ENCODE peak calls at places on chromosome 16, in nine cellular contexts. G, J, H, O, X, B, W, E and U are unnamed samples.

GRCh38 chr16:78705694-78706093 is 606.2 kb downstream of the WWOX start:
- DNase-seq in G (peak), J (peak), H (no peak), O (no peak), X (no peak), B (no peak), W (no peak), E (no peak), U (peak)

GRCh38 chr16:71479420-71479819 is 9.7 kb downstream of the ZNF19 start:
- DNase-seq in G (peak), J (peak), H (peak), O (no peak), X (no peak), B (no peak), W (no peak), E (no peak), U (no peak)

GRCh38 chr16:47236716-47237115 is 93.0 kb upstream of the NETO2 start:
- DNase-seq in G (no peak), J (no peak), H (no peak), O (no peak), X (no peak), B (no peak), W (no peak), E (no peak), U (no peak)

GRCh38 chr16:29977063-29977462 is 3.4 kb downstream of the TAOK2 start:
- DNase-seq in G (no peak), J (no peak), H (no peak), O (no peak), X (no peak), B (no peak), W (no peak), E (no peak), U (no peak)

GRCh38 chr16:64250866-64251265 is 871.0 kb downstream of the CDH11 start:
- DNase-seq in G (no peak), J (no peak), H (peak), O (no peak), X (no peak), B (no peak), W (no peak), E (no peak), U (no peak)

GRCh38 chr16:58217341-58217925 is 19.5 kb upstream of the CSNK2A2 start:
- DNase-seq in G (no peak), J (no peak), H (no peak), O (no peak), X (no peak), B (no peak), W (no peak), E (no peak), U (no peak)

GRCh38 chr16:64933890-64934289 is 188.0 kb downstream of the CDH11 start:
- DNase-seq in G (no peak), J (no peak), H (no peak), O (no peak), X (no peak), B (no peak), W (no peak), E (no peak), U (no peak)

GRCh38 chr16:25258856-25259179 is 1.2 kb upstream of the ZKSCAN2 start:
- DNase-seq in G (no peak), J (peak), H (no peak), O (no peak), X (no peak), B (peak), W (no peak), E (no peak), U (no peak)

GRCh38 chr16:49023095-49023494 is 258.5 kb downstream of the CBLN1 start:
- DNase-seq in G (no peak), J (no peak), H (peak), O (no peak), X (peak), B (no peak), W (no peak), E (no peak), U (no peak)

GRCh38 chr16:76818611-76819181 is 372.3 kb upstream of the MON1B start:
- DNase-seq in G (no peak), J (no peak), H (peak), O (no peak), X (no peak), B (no peak), W (no peak), E (no peak), U (no peak)

DNA sequence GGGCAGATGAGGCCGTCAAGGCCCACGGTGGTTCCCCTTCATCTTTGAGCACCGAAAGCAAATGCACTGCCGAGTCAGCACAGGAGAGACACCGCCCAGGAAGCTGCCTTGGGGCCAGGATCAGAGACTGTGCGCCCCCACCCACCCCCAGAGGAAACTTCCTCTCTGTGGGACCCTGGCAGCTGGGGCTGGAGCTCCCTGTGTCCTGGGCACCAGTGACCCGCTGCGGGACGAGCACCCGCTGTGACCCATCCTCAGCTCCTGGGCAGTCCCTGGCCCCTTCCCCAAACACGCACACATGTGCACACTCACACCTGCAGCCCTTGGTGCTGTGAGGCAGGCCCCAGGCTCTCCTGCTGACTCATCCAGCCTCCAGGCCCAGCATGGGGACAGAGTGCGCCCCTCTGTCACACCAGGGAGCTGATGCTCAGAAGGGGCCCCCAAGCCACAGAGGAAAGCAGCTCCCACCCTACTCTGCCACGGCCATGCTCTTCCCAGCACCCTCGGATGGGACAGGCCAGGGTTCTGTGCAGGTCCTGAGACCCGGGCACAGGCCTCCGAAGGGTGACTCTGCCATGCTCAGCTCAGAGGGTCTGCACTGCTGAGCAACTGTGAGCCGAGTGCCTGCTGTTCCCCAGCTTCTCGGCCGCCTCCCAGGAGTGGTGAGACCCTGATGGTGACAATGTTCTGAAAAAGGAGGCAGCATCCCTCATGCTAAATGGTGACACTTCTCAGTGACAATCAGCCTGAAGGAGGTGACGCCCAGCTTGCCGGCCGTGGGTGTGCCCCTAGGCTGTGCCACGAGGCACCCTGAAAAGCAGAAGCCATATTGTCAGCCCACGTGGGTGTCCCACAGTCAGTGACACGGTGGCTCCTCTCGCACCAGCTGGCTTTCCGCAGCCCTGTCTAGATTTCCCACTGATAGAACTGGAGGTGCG is 3.6 kb downstream of the PIEZO1 start:
- DNase-seq in G (no peak), J (peak), H (no peak), O (no peak), X (no peak), B (peak), W (no peak), E (peak), U (no peak)
- H3K4me3 ChIP-seq in G (no peak), J (peak), H (no peak), O (no peak), X (no peak), B (peak), W (no peak), E (peak), U (no peak)

DNA sequence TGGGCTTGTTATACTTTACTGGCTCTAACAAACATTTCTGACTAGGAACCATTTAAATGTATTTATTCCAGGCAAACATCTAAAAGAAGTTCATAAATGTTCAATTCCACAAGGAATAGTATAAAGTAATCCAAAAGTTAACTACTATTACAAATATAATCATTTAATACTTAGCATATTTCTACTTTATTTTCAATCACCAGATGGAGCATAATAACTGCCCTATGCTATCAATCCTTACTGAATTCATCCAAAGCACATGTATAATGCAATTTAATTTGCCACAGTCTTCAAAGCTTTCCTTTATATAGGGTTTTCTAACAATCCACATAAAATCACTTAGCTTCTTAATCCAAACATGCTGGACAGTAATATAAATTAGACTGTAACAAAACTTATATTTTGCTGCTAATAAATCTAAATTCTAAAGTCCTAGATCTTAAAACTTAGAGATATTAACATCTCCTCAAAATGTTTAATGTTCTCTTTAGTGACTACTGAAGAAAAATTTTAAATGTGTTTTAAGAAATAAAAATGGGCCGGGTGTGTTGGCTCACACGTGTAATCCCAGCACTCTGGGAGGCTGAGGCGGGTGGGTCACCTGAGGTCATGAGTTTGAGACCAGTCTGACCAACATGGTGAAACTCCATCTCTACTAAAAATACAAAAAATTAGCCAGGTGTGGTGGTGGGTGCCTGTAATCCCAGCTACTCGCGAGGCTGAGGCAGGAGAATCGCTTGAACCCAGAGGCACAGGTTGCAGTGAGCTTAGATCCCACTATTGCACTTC is 5.9 kb downstream of the MEIOB start:
- DNase-seq in G (no peak), J (no peak), H (no peak), O (no peak), X (no peak), B (no peak), W (no peak), E (no peak), U (no peak)
- TF ChIP-seq CTCF in G (no peak), J (no peak), H (no peak), O (no peak), X (no peak), B (no peak), W (no peak), E (no peak), U (no peak)

DNA sequence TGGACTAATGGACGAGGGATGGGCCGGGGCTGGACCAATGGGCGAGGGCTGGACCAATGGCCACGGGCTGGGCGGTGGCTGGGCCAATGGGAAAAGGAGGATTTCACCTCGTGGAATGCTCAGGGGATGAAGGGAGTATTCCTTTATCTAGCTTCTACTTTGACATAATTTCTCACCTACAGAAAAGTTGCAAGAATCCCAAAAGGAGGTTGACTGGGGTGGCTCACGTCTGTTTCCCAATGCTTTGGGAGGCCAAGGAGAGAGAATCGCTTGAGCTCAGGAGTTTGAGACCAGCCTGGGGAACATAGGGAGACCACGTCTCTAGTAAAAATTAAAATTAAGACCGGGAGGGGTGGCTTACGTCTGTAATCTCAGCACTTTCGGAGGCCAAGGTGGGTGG is 5.7 kb upstream of the FLYWCH1 start:
- DNase-seq in G (no peak), J (no peak), H (no peak), O (no peak), X (peak), B (no peak), W (no peak), E (no peak), U (no peak)
- H3K4me3 ChIP-seq in G (peak), J (peak), H (no peak), O (no peak), X (no peak), B (peak), W (no peak), E (peak), U (peak)

GRCh38 chr16:1089822-1090619 is 6.0 kb downstream of the C1QTNF8 start:
- DNase-seq in G (peak), J (no peak), H (no peak), O (no peak), X (no peak), B (no peak), W (no peak), E (no peak), U (no peak)
- TF ChIP-seq CTCF in G (peak), J (no peak), H (peak), O (peak), X (no peak), B (no peak), W (no peak), E (no peak), U (no peak)

GRCh38 chr16:69109486-69110270 is 4.2 kb downstream of the HAS3 start:
- DNase-seq in G (no peak), J (no peak), H (no peak), O (no peak), X (no peak), B (no peak), W (no peak), E (peak), U (no peak)
- H3K4me3 ChIP-seq in G (no peak), J (no peak), H (no peak), O (no peak), X (no peak), B (no peak), W (no peak), E (no peak), U (no peak)

GRCh38 chr16:50165473-50165872 is 12.4 kb downstream of the TENT4B start:
- DNase-seq in G (peak), J (no peak), H (no peak), O (no peak), X (no peak), B (no peak), W (no peak), E (no peak), U (no peak)

GRCh38 chr16:50156590-50156989 is 3.5 kb downstream of the TENT4B start:
- DNase-seq in G (no peak), J (no peak), H (no peak), O (no peak), X (no peak), B (no peak), W (no peak), E (no peak), U (no peak)

GRCh38 chr16:50160495-50161164 is 7.5 kb downstream of the TENT4B start:
- DNase-seq in G (no peak), J (no peak), H (peak), O (no peak), X (no peak), B (no peak), W (no peak), E (no peak), U (no peak)

GRCh38 chr16:50166511-50167500 is 13.7 kb downstream of the TENT4B start:
- DNase-seq in G (peak), J (no peak), H (no peak), O (no peak), X (no peak), B (no peak), W (no peak), E (no peak), U (no peak)

DNA sequence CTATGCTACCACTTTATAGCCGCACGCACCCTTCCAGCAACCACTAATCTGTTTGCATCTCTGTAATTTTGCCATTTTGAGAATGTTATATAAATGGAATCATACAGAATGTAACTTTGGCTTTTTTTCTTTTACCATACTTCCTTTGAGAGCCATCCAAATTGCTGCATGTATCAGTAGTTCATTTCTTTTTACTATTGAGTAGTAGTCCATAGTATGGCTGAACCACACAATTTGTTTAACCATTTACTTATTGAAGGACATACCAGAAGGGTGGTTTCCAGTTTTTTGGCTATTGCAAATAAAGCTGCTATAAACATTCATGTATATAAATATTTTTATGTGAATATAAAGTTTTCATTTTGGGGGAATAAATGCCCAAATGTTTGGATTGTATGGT is 8.8 kb downstream of the TENT4B start:
- DNase-seq in G (no peak), J (no peak), H (no peak), O (no peak), X (no peak), B (no peak), W (no peak), E (no peak), U (no peak)
- TF ChIP-seq CTCF in G (no peak), J (no peak), H (no peak), O (no peak), X (no peak), B (no peak), W (no peak), E (no peak), U (no peak)

GRCh38 chr16:50550035-50550434 is 1.8 kb downstream of the NKD1 start:
- DNase-seq in G (no peak), J (no peak), H (no peak), O (no peak), X (no peak), B (peak), W (no peak), E (no peak), U (no peak)
- H3K4me3 ChIP-seq in G (peak), J (no peak), H (no peak), O (peak), X (peak), B (no peak), W (peak), E (peak), U (no peak)